ENCODE peak calls at places on chromosome 6, in seven cellular contexts. S is CD8-positive, alpha-beta T cell; A is right atrium auricular region; P is CD8-positive, alpha-beta memory T cell; X is testis; Q is cardiac muscle cell; O is heart left ventricle. R is an unnamed sample. For H3K9me3, the result is how much of the 10 kb centered on the place peaks cover.

GRCh38 chr6:149031545-149032317 is 284.9 kb downstream of the UST start:
- DNase-seq in P (peak), A (no peak), X (no peak), Q (peak), S (no peak), O (no peak), R (no peak)

GRCh38 chr6:44255848-44256247 is 1.5 kb downstream of the SLC35B2 start:
- DNase-seq in O (no peak), Q (no peak), S (no peak), A (no peak), P (no peak), X (no peak), R (no peak)

GRCh38 chr6:106162926-106163325 is 76.8 kb downstream of the PRDM1 start:
- DNase-seq in X (no peak), O (no peak), P (no peak), S (no peak), A (no peak), Q (no peak), R (no peak)

GRCh38 chr6:138160329-138161117 is 1.2 kb upstream of the ARFGEF3 start:
- DNase-seq in A (no peak), Q (no peak), O (no peak), X (no peak), P (no peak), S (no peak), R (no peak)

GRCh38 chr6:88074791-88075190 is 27.1 kb downstream of the SPACA1 start:
- DNase-seq in P (no peak), Q (no peak), O (no peak), X (no peak), S (no peak), A (no peak), R (no peak)

GRCh38 chr6:26045046-26045938 is 41.9 kb upstream of the HFE start:
- DNase-seq in Q (peak), A (peak), P (peak), O (peak), X (peak), S (peak), R (peak)

GRCh38 chr6:64280569-64280968 is 645.0 kb downstream of the PHF3 start:
- DNase-seq in O (no peak), A (no peak), X (peak), S (no peak), P (no peak), Q (peak), R (no peak)

GRCh38 chr6:109458774-109459531 is 3.4 kb upstream of the MICAL1 start:
- DNase-seq in Q (no peak), A (no peak), S (no peak), X (no peak), P (peak), O (no peak), R (no peak)

GRCh38 chr6:149987602-149988107 is 23.9 kb downstream of the ULBP1 start:
- DNase-seq in S (no peak), X (no peak), A (no peak), Q (no peak), O (no peak), P (no peak), R (no peak)

GRCh38 chr6:52566853-52567279 is 10.0 kb downstream of the TRAM2 start:
- DNase-seq in P (no peak), A (peak), S (no peak), Q (peak), X (no peak), O (no peak), R (no peak)

GRCh38 chr6:52337633-52338290 is 24.2 kb upstream of the PAQR8 start:
- DNase-seq in X (no peak), O (no peak), P (no peak), S (no peak), A (no peak), Q (no peak), R (no peak)

GRCh38 chr6:11732036-11732545 is 46.5 kb downstream of the ADTRP start:
- DNase-seq in O (peak), X (peak), A (peak), S (no peak), P (no peak), Q (peak), R (peak)

GRCh38 chr6:168061269-168062210 is 17.5 kb downstream of the FRMD1 start:
- DNase-seq in P (no peak), S (no peak), O (no peak), Q (no peak), A (no peak), X (no peak), R (no peak)

GRCh38 chr6:131470549-131470948 is 102.5 kb upstream of the ARG1 start:
- DNase-seq in S (no peak), A (no peak), P (no peak), O (no peak), X (no peak), Q (no peak), R (no peak)

GRCh38 chr6:55632953-55633352 is 54.0 kb upstream of the HMGCLL1 start:
- DNase-seq in Q (no peak), X (no peak), S (no peak), P (no peak), O (no peak), A (no peak), R (no peak)

GRCh38 chr6:15299430-15300131 is 53.7 kb downstream of the JARID2 start:
- DNase-seq in P (peak), X (no peak), A (peak), Q (peak), O (peak), S (peak), R (no peak)

GRCh38 chr6:158649289-158650143 is at the start of gene SYTL3:
- DNase-seq in O (peak), S (peak), P (peak), X (peak), A (peak), Q (peak), R (peak)
- H3K9me3 ChIP-seq in O (under half), S (under half), P (under half), X (under half), A (under half), Q (under half), R (under half)

GRCh38 chr6:143457563-143458359 is 7.2 kb downstream of the PEX3 start:
- DNase-seq in P (no peak), A (no peak), Q (peak), S (no peak), X (no peak), O (no peak), R (no peak)
- H3K4me3 ChIP-seq in P (no peak), A (no peak), Q (no peak), S (no peak), X (no peak), O (no peak), R (no peak)

GRCh38 chr6:164827537-164827936 is 481.9 kb downstream of the C6orf118 start:
- DNase-seq in Q (no peak), P (no peak), X (no peak), O (no peak), A (no peak), S (no peak), R (no peak)
- H3K9me3 ChIP-seq in Q (under half), P (under half), X (under half), O (under half), A (under half), S (under half), R (under half)

DNA sequence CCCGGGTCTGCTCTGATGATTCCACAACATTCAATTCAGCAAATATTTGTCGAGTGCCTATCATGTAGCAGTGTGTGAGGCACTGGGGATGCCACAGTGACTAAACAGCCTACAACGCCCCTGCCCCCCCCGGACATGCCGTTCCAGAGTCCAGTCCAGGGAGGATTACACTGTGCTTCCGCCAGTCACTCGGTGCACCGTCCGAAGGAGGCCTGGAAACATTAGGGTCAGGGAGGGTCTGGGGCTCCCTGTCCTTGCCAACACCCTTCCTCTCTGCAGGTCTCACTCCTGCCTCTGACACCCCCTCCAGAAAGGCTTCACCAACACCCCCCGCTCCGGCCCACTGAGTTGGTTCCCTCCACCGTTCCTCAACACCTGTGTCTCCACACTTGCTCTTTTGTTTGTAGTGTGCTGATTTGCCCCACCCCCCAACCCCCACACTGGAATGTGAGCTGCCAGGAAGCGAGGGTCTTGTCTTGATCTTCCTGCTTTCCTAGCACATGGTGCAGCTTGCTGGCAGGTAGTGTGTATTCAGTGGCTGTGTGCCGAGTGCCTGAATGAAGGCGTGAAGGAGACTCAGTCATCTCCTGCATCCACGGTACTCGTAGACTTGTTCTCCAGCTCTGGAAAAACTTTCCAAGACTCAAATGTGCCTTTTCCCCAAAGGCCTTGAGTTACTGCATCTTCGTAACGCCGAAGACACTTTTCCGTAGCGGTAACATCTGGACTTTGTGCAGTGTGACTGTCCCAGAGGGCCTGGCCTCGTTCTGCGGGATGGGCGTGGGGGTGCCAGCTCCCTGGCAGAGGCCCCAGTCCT is 150.4 kb downstream of the ZDHHC14 start:
- DNase-seq in A (no peak), Q (no peak), O (no peak), P (no peak), X (no peak), S (no peak), R (no peak)
- H3K4me3 ChIP-seq in A (no peak), Q (no peak), O (no peak), P (no peak), X (no peak), S (no peak), R (no peak)

DNA sequence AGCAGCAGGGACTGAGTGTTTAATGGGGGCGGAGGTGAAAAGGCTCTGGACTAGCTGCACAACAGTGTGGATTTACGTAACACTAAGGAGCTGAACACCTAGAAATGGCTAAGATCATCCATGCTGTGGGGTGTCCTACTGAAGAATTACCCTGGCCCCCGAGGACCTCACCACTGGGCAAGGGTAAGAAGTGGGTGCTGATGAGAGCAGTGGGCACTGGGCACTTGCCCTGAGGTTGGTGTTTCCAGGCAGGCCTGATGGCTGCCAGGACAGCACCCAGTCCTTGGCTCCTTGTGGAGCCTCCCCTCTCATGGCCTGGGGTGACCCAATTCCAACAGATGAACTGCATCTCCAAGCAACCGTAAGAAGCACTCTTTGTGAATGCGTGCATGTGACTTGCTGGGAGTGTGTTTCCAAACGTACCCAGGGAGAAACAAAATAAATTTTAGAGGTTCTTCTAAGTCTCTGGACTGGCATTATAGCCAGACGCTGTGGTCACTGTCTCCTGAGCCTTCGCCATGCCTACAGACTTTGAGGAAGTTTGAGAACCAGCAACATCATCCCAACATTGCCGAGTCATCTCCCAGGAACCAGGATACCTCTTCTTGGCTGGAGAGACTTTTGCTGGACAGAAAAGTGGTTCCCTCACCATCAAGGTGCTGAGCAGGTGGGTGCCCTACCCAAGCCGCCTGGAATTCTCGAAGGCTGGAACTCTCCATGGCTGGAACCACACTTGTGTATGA is 245.9 kb downstream of the ERMARD start:
- DNase-seq in O (no peak), Q (no peak), P (no peak), X (no peak), A (no peak), S (no peak), R (no peak)
- H3K9me3 ChIP-seq in O (under half), Q (under half), P (under half), X (under half), A (under half), S (under half), R (under half)

GRCh38 chr6:108117427-108118358 is 43.2 kb upstream of the OSTM1 start:
- DNase-seq in Q (peak), P (peak), X (no peak), S (no peak), A (no peak), O (peak), R (no peak)
- H3K4me3 ChIP-seq in Q (peak), P (peak), X (peak), S (peak), A (peak), O (peak), R (peak)

DNA sequence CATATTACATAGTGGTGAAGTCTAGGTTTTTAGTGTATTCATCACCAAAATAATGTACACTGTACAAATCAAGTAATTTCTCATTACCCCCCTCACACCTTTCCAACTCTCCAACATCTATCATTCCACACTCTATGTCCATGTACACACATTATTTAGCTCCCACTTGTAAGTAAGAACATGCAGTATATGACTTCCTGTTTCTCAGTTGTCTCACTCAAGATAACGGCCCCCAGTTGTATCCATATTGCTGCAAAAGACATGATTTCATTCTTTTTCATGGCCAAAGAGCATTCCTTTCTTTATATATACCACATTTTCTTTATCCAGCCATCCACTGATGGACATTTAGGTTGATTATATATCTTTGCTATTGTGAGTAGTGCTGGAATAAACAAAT is 86.0 kb downstream of the UBE3D start:
- DNase-seq in Q (no peak), A (no peak), X (no peak), S (no peak), P (no peak), O (no peak), R (no peak)
- H3K9me3 ChIP-seq in Q (under half), A (under half), X (under half), S (under half), P (under half), O (under half), R (under half)